ENCODE peak calls at places on chromosomes 4 and X, in four cellular contexts. E, L, S and R are unnamed samples.

GRCh38 chr4:53905935-53906377 is 158.4 kb downstream of the CHIC2 start:
- DNase-seq in E (peak; percentile 64), L (peak; percentile 76), S (peak; percentile 66), R (no peak)

GRCh38 chr4:165325732-165326512 is 1.5 kb upstream of the MSMO1 start:
- DNase-seq in E (peak; percentile 71), L (no peak), S (peak; percentile 31), R (peak; percentile 81)

GRCh38 chr4:113908829-113909228 is 70.6 kb downstream of the ARSJ start:
- DNase-seq in E (peak; percentile 6), L (no peak), S (no peak), R (no peak)

GRCh38 chrX:78024349-78025108 is 55.1 kb upstream of the PGAM4 start:
- DNase-seq in E (peak; percentile 71), L (peak; percentile 2), S (peak; percentile 48), R (peak; percentile 40)

GRCh38 chrX:108001218-108001814 is 19.1 kb upstream of the TEX13B start:
- DNase-seq in E (peak; percentile 83), L (peak; percentile 50), S (peak; percentile 64), R (peak; percentile 75)

GRCh38 chr4:17911608-17912007 is 100.8 kb downstream of the NCAPG start:
- DNase-seq in E (no peak), L (no peak), S (no peak), R (no peak)

GRCh38 chrX:48531359-48531954 is 8.1 kb upstream of the TBC1D25 start:
- DNase-seq in E (peak; percentile 80), L (no peak), S (no peak), R (peak; percentile 59)

GRCh38 chr4:173174184-173175156 is 5.9 kb downstream of the GALNT7 start:
- DNase-seq in E (peak; percentile 10), L (no peak), S (no peak), R (no peak)

GRCh38 chrX:121254336-121254735 is 206.9 kb downstream of the GLUD2 start:
- DNase-seq in E (peak; percentile 3), L (peak; percentile 31), S (no peak), R (no peak)

GRCh38 chr4:56907009-56907408 is 691 bp upstream of the REST start:
- DNase-seq in E (no peak), L (peak; percentile 32), S (no peak), R (peak; percentile 2)

GRCh38 chr4:69485130-69485529 is 10.6 kb downstream of the UGT2B4 start:
- DNase-seq in E (no peak), L (no peak), S (no peak), R (no peak)

GRCh38 chrX:140505421-140506337 is 810 bp upstream of the SOX3 start:
- DNase-seq in E (no peak), L (peak; percentile 72), S (no peak), R (no peak)

GRCh38 chr4:3491681-3492405 is 28.7 kb downstream of the DOK7 start:
- DNase-seq in E (no peak), L (no peak), S (no peak), R (no peak)

GRCh38 chr4:118141240-118141639 is 107.0 kb downstream of the NDST3 start:
- DNase-seq in E (no peak), L (no peak), S (no peak), R (no peak)

GRCh38 chrX:72142094-72142843 is 10.6 kb upstream of the RTL5 start:
- DNase-seq in E (no peak), L (peak; percentile 78), S (no peak), R (no peak)

GRCh38 chrX:44011505-44011904 is 38.3 kb upstream of the NDP start:
- DNase-seq in E (no peak), L (no peak), S (no peak), R (no peak)

GRCh38 chr4:56979674-56980073 is 978 bp downstream of the POLR2B start:
- DNase-seq in E (peak; percentile 33), L (peak; percentile 37), S (peak; percentile 56), R (peak; percentile 19)

GRCh38 chrX:152637649-152638442 is at the start of gene GABRQ:
- DNase-seq in E (no peak), L (peak; percentile 93), S (peak; percentile 67), R (no peak)

GRCh38 chr4:40736910-40737309 is 12.8 kb upstream of the NSUN7 start:
- DNase-seq in E (peak; percentile 42), L (peak; percentile 34), S (peak; percentile 69), R (no peak)

GRCh38 chrX:38061335-38061734 is 55.0 kb downstream of the SYTL5 start:
- DNase-seq in E (peak; percentile 89), L (no peak), S (no peak), R (no peak)

GRCh38 chr4:175639346-175639745 is 172.7 kb downstream of the GPM6A start:
- DNase-seq in E (peak; percentile 31), L (no peak), S (no peak), R (no peak)

GRCh38 chrX:106927023-106927422 is 6.8 kb downstream of the CLDN2 start:
- DNase-seq in E (peak; percentile 14), L (no peak), S (no peak), R (no peak)

GRCh38 chr4:78057600-78058560 is 757 bp downstream of the FRAS1 start:
- DNase-seq in E (peak; percentile 25), L (peak; percentile 66), S (peak; percentile 33), R (peak; percentile 38)

GRCh38 chr4:97238956-97239698 is 904.1 kb downstream of the STPG2 start:
- DNase-seq in E (no peak), L (peak; percentile 36), S (peak; percentile 53), R (no peak)

GRCh38 chr4:169136330-169136729 is 126.3 kb upstream of the CBR4 start:
- DNase-seq in E (no peak), L (no peak), S (no peak), R (no peak)

GRCh38 chr4:94304365-94304971 is 38.2 kb downstream of the HPGDS start:
- DNase-seq in E (peak; percentile 60), L (peak; percentile 31), S (peak; percentile 34), R (peak; percentile 6)

GRCh38 chr4:30538794-30539193 is 181.4 kb upstream of the PCDH7 start:
- DNase-seq in E (no peak), L (no peak), S (no peak), R (no peak)

GRCh38 chrX:133987188-133987587 is 1.8 kb upstream of the GPC3 start:
- DNase-seq in E (no peak), L (no peak), S (no peak), R (no peak)

GRCh38 chr4:176883681-176884418 is 91.1 kb upstream of the VEGFC start:
- DNase-seq in E (peak; percentile 93), L (no peak), S (no peak), R (peak; percentile 72)

GRCh38 chrX:23756165-23756564 is 13.1 kb upstream of the ACOT9 start:
- DNase-seq in E (peak; percentile 55), L (peak; percentile 89), S (peak; percentile 62), R (no peak)

GRCh38 chrX:117854806-117855205 is 261.8 kb downstream of the KLHL13 start:
- DNase-seq in E (no peak), L (no peak), S (no peak), R (no peak)
- H3F3A ChIP-seq in E (no peaks in the 10 kb centered on the region), L (no peaks in the 10 kb centered on the region), S (no peaks in the 10 kb centered on the region), R (no peaks in the 10 kb centered on the region)

GRCh38 chr4:147848634-147849033 is 116.7 kb downstream of the ARHGAP10 start:
- DNase-seq in E (no peak), L (no peak), S (no peak), R (no peak)

GRCh38 chr4:147843162-147843561 is 111.3 kb downstream of the ARHGAP10 start:
- DNase-seq in E (peak; percentile 52), L (no peak), S (peak; percentile 38), R (no peak)

GRCh38 chr4:147847947-147848590 is 116.2 kb downstream of the ARHGAP10 start:
- DNase-seq in E (no peak), L (no peak), S (no peak), R (no peak)

GRCh38 chr4:147842573-147842972 is 110.7 kb downstream of the ARHGAP10 start:
- DNase-seq in E (no peak), L (no peak), S (no peak), R (no peak)

DNA sequence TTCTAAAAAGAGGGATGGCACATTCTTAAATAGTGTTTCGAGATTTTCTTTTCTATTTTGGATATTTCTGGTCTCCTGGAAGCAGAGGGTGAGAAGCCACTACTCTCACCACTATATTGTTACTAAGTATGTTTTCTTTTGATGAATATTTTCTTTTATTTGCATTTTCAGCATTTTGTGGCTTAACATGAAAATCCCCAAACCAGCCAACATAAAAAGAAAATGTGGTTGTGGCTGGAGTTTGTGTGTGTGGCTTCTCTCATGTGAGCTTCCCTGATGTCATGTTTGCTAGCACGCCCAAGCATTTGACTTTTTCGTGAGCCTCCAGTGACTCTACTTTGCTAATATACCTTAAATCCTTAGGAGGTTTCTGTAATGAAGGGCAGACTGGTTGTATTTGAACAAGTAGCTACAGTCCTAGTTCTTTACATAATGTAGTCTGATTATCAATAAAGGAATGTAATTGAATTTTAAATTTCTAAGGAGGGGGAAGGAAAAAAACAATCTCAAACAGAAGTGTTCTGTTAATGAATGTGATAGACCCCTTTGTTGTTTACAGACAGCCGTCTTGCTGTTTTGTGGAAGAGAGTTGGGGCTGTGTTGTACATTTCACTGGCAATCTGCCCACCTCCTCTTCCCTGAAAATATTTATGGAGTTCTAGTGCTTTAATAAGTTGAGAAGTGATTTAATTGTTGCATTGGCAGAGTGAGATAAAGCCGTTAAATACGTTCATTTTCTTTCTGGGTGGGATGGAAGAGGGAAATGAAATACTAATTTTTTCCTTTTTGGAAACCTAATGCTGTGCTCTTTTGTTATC is 114.6 kb downstream of the ARHGAP10 start:
- DNase-seq in E (no peak), L (no peak), S (no peak), R (no peak)
- TF ChIP-seq CTCF in E (no peak), L (no peak), S (no peak), R (no peak)

GRCh38 chr4:13570916-13571315 is 26.6 kb upstream of the NKX3-2 start:
- DNase-seq in E (no peak), L (no peak), S (no peak), R (no peak)
- H2AFZ ChIP-seq in E (no peak overlapping the region), L (no peak overlapping the region), S (no peak overlapping the region), R (no peak overlapping the region)

GRCh38 chr4:82866706-82867385 is 24.1 kb downstream of the SEC31A start:
- DNase-seq in E (no peak), L (no peak), S (no peak), R (no peak)
- H3F3A ChIP-seq in E (no peaks in the 10 kb centered on the region), L (no peaks in the 10 kb centered on the region), S (no peaks in the 10 kb centered on the region), R (peaks cover 3% of the 10 kb centered on the region)

DNA sequence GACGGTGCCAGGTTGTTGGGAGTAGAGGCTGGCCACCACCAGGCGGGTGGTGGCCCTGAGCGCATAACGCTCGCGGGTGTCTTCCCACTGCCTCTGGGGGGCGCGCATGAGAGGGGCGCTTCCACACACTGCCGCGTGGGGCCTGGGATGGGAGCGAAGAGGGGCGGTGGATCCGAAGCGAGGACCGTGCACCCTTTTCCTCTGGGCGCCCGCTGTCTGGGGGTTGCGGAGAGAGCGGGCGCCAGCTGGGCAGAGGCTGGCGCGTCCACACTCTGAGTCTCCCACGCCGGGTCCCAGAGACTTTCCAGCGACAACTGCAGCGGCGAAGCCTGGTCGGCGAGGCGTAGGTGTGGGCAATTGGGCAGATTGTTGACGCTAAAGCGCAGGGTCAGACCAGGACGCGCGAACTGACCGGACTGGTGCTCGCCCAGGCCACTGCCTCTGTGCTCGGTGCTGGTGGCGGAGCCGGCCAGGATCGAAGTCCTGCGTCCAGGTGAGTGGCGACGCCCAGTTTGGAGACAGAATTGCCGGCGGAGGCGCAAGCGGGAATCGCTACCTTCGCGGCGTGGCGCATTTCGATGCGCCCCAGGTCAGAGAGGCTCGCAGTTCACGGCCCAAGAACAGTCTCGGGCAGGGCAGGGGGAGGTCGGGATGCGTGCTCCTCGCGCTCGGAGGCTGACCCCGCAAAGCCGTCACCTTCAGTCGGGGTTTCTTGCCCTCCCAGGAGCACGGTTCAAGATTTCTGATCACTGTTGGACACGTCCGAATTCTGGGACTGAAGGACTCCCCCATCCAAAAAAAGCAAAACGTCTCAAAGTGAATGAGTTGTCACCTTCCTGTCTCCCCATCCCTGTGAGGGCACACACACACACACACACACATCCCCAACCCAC is 2.6 kb upstream of the HMX1 start:
- DNase-seq in E (no peak), L (peak; percentile 24), S (no peak), R (no peak)
- TF ChIP-seq CTCF in E (peak; percentile 13), L (peak; percentile 33), S (no peak), R (no peak)